ENCODE peak calls at places on chromosomes 6 and 20, in ten cellular contexts. F, K, C, U, L, B, S, N, P and W are unnamed samples.

GRCh38 chr6:55778704-55779103 is 96.7 kb downstream of the BMP5 start:
- DNase-seq in N (no peak), P (no peak), K (no peak), C (no peak), F (no peak), U (peak), S (no peak), B (no peak), L (no peak), W (no peak)

GRCh38 chr6:33205172-33206026 is 944 bp downstream of the HSD17B8 start:
- DNase-seq in L (peak), S (peak), K (peak), B (no peak), U (peak), P (no peak), N (peak), F (no peak), C (no peak), W (peak)

GRCh38 chr6:91428953-91429560 is 842.2 kb upstream of the MAP3K7 start:
- DNase-seq in C (no peak), L (no peak), S (no peak), P (no peak), B (no peak), U (no peak), K (no peak), F (no peak), N (no peak), W (no peak)

GRCh38 chr6:388202-388903 is 3.2 kb upstream of the IRF4 start:
- DNase-seq in K (no peak), F (no peak), L (peak), N (no peak), U (no peak), S (no peak), C (no peak), B (no peak), P (no peak), W (no peak)

GRCh38 chr6:15929685-15930084 is 199.2 kb upstream of the MYLIP start:
- DNase-seq in B (no peak), P (no peak), N (no peak), L (no peak), C (no peak), K (no peak), S (no peak), U (no peak), F (no peak), W (no peak)

GRCh38 chr6:32152414-32153251 is 894 bp upstream of the PRRT1 start:
- DNase-seq in F (no peak), K (no peak), L (peak), P (no peak), N (no peak), C (peak), S (peak), B (no peak), U (no peak), W (no peak)

GRCh38 chr6:68069921-68070709 is 565.0 kb upstream of the ADGRB3 start:
- DNase-seq in F (no peak), B (no peak), S (no peak), K (no peak), L (no peak), P (no peak), C (no peak), U (no peak), N (no peak), W (no peak)

GRCh38 chr6:35400901-35401311 is 51.2 kb upstream of the FANCE start:
- DNase-seq in N (no peak), K (peak), U (no peak), P (no peak), C (no peak), B (peak), S (peak), F (no peak), L (peak), W (no peak)

GRCh38 chr6:131694832-131695426 is 6.3 kb downstream of the OR2A4 start:
- DNase-seq in P (no peak), N (no peak), C (peak), K (peak), S (peak), F (no peak), B (no peak), U (peak), L (peak), W (peak)

GRCh38 chr20:1373614-1374013 is 19.2 kb downstream of the FKBP1A start:
- DNase-seq in L (no peak), K (no peak), N (no peak), S (no peak), U (no peak), F (no peak), P (no peak), B (no peak), C (no peak), W (no peak)

GRCh38 chr20:46512943-46513844 is at the start of gene ZNF334:
- DNase-seq in U (peak), P (no peak), C (peak), K (no peak), S (peak), B (peak), L (peak), N (peak), F (peak), W (peak)

GRCh38 chr6:5906842-5907241 is 99.9 kb downstream of the NRN1 start:
- DNase-seq in L (no peak), K (no peak), S (no peak), P (no peak), F (no peak), N (no peak), C (no peak), U (no peak), B (no peak), W (no peak)

GRCh38 chr20:37972256-37973058 is 60.8 kb downstream of the TTI1 start:
- DNase-seq in B (no peak), P (no peak), C (no peak), S (no peak), N (no peak), U (no peak), F (no peak), L (no peak), K (no peak), W (no peak)

GRCh38 chr6:163147988-163148387 is 266.5 kb upstream of the QKI start:
- DNase-seq in B (no peak), N (no peak), P (no peak), F (no peak), K (no peak), U (no peak), S (no peak), L (no peak), C (no peak), W (no peak)

GRCh38 chr6:13854716-13855250 is 40.4 kb upstream of the MCUR1 start:
- DNase-seq in C (no peak), S (no peak), L (no peak), P (no peak), N (no peak), F (no peak), B (no peak), K (no peak), U (no peak), W (no peak)

GRCh38 chr6:140079328-140079727 is 704.9 kb upstream of the CITED2 start:
- DNase-seq in C (no peak), U (no peak), F (no peak), N (no peak), K (no peak), B (no peak), L (peak), S (peak), P (no peak), W (no peak)

GRCh38 chr6:146913842-146914562 is 290.2 kb upstream of the STXBP5 start:
- DNase-seq in S (peak), C (peak), P (no peak), K (peak), N (peak), L (peak), U (no peak), B (peak), F (peak), W (no peak)

GRCh38 chr6:41422156-41422555 is 86.7 kb downstream of the NCR2 start:
- DNase-seq in K (no peak), L (no peak), F (no peak), B (no peak), N (no peak), S (no peak), C (no peak), P (no peak), U (no peak), W (no peak)

GRCh38 chr6:55405474-55406220 is 78.4 kb downstream of the GFRAL start:
- DNase-seq in N (no peak), P (no peak), S (no peak), C (no peak), F (no peak), U (no peak), L (no peak), K (no peak), B (no peak), W (no peak)

GRCh38 chr6:44342052-44342451 is 398 bp upstream of the SPATS1 start:
- DNase-seq in U (no peak), C (no peak), B (no peak), K (no peak), P (no peak), L (no peak), N (no peak), S (no peak), F (no peak), W (no peak)

GRCh38 chr6:33631971-33632585 is 11.0 kb downstream of the ITPR3 start:
- DNase-seq in P (no peak), L (no peak), S (no peak), B (no peak), N (no peak), C (no peak), K (no peak), U (no peak), F (no peak), W (no peak)

GRCh38 chr6:53986165-53986720 is 125.0 kb upstream of the MLIP start:
- DNase-seq in C (peak), K (peak), N (no peak), P (no peak), U (peak), F (no peak), L (peak), B (no peak), S (peak), W (peak)

GRCh38 chr6:136225496-136225895 is 24.6 kb downstream of the MTFR2 start:
- DNase-seq in N (no peak), C (no peak), L (peak), U (no peak), K (peak), S (peak), P (no peak), B (no peak), F (no peak), W (no peak)

GRCh38 chr6:118709859-118710350 is 58.5 kb upstream of the CEP85L start:
- DNase-seq in U (peak), S (peak), N (no peak), L (peak), B (no peak), F (no peak), C (no peak), P (no peak), K (peak), W (peak)

GRCh38 chr6:128822271-128822670 is 60.7 kb upstream of the LAMA2 start:
- DNase-seq in S (peak), K (no peak), U (no peak), N (no peak), P (no peak), F (no peak), B (no peak), L (peak), C (no peak), W (no peak)

GRCh38 chr6:153038378-153038777 is 35.9 kb upstream of the MTRF1L start:
- DNase-seq in N (no peak), S (peak), B (no peak), K (no peak), C (no peak), U (no peak), P (no peak), F (no peak), L (peak), W (no peak)

GRCh38 chr6:93086351-93086750 is 333.0 kb downstream of the EPHA7 start:
- DNase-seq in B (no peak), F (no peak), K (no peak), C (no peak), U (no peak), L (no peak), P (no peak), N (no peak), S (no peak), W (no peak)

GRCh38 chr6:10800810-10801209 is 37.5 kb downstream of the MAK start:
- DNase-seq in F (no peak), B (no peak), C (no peak), S (peak), N (no peak), U (no peak), P (no peak), K (peak), L (peak), W (no peak)

GRCh38 chr6:107579413-107579812 is 89.5 kb downstream of the SOBP start:
- DNase-seq in C (no peak), F (no peak), P (no peak), S (no peak), B (no peak), L (no peak), U (no peak), K (no peak), N (no peak), W (no peak)

GRCh38 chr20:3783516-3784225 is 2.4 kb upstream of the SPEF1 start:
- DNase-seq in S (no peak), K (no peak), B (no peak), P (no peak), L (no peak), C (no peak), F (no peak), U (no peak), N (no peak), W (no peak)

GRCh38 chr6:143333081-143333480 is 117.4 kb downstream of the ADAT2 start:
- DNase-seq in N (no peak), S (peak), C (no peak), L (no peak), U (no peak), P (no peak), B (no peak), K (peak), F (no peak), W (no peak)

GRCh38 chr6:26152226-26153101 is 65.2 kb downstream of the HFE start:
- DNase-seq in K (peak), L (no peak), N (no peak), S (peak), F (no peak), U (no peak), B (no peak), P (no peak), C (no peak), W (no peak)

DNA sequence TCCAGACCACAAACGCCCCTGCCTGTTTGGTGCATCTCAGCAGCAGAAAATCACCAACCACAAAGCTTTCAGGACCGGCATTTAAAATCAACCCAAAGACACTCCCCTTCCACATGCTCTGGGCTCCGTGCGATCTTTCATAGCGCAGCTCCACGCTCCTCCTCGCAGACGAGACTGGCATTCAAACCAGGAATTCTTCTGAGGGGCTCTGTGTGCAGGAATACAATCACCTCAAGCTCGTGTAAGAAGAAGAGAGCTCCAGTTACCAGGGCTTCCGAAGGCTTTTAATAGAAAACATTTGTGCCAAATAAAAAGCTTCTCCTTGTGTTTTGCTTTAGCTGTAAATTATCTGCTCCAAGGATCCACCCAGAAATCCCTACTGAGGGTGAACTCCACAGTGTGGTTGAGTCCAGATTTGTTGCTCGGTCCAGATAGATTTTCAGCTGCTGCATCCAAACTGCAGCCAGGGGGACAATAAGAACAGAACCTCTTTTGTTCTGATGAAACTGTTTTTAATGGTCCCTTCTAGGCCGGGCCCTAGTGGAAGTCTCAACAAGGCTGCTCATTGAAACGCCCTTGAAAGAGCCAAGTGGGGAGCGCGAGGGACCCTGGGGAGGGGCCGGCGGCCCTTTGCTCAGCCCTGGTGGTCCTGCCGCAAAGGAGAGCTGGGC is 16.4 kb upstream of the BMP7 start:
- DNase-seq in K (no peak), L (no peak), U (no peak), F (no peak), C (no peak), S (no peak), B (no peak), P (no peak), N (no peak), W (no peak)
- TF ChIP-seq CTCF in K (no peak), L (no peak), U (no peak), F (no peak), C (no peak), S (no peak), B (no peak), P (no peak), N (no peak), W (no peak)

GRCh38 chr20:48658198-48658476 is 169.7 kb downstream of the PREX1 start:
- DNase-seq in K (no peak), U (no peak), P (no peak), F (no peak), B (no peak), C (no peak), N (no peak), L (no peak), S (no peak), W (no peak)

GRCh38 chr20:48656120-48656519 is 171.7 kb downstream of the PREX1 start:
- DNase-seq in P (no peak), S (no peak), C (no peak), F (no peak), N (no peak), U (no peak), B (no peak), K (no peak), L (no peak), W (no peak)

GRCh38 chr20:48656661-48657211 is 171.1 kb downstream of the PREX1 start:
- DNase-seq in B (peak), L (no peak), P (no peak), S (no peak), F (no peak), K (peak), C (peak), U (no peak), N (no peak), W (no peak)

GRCh38 chr20:48658505-48658904 is 169.3 kb downstream of the PREX1 start:
- DNase-seq in K (no peak), P (no peak), S (no peak), F (no peak), B (no peak), C (no peak), N (no peak), L (no peak), U (no peak), W (no peak)

GRCh38 chr20:48657426-48658197 is 170.2 kb downstream of the PREX1 start:
- DNase-seq in S (peak), U (peak), K (peak), C (peak), N (peak), P (peak), B (no peak), F (peak), L (peak), W (peak)
- TF ChIP-seq CTCF in S (peak), U (peak), K (peak), C (peak), N (peak), P (peak), B (peak), F (peak), L (peak), W (peak)

GRCh38 chr6:90088009-90088408 is 193.7 kb downstream of the GJA10 start:
- DNase-seq in S (peak), N (no peak), U (no peak), K (no peak), L (peak), F (no peak), B (no peak), P (no peak), C (no peak), W (no peak)

GRCh38 chr6:90082847-90083246 is 188.6 kb downstream of the GJA10 start:
- DNase-seq in F (no peak), U (no peak), C (no peak), B (no peak), P (no peak), L (no peak), K (no peak), S (no peak), N (no peak), W (no peak)

GRCh38 chr6:90087103-90087833 is 193.0 kb downstream of the GJA10 start:
- DNase-seq in P (no peak), K (no peak), L (peak), C (no peak), B (no peak), N (no peak), F (no peak), U (no peak), S (peak), W (no peak)

GRCh38 chr6:90083891-90084290 is 189.6 kb downstream of the GJA10 start:
- DNase-seq in P (no peak), B (no peak), K (no peak), S (no peak), N (no peak), C (no peak), U (peak), L (no peak), F (no peak), W (no peak)

GRCh38 chr6:90086517-90086916 is 192.2 kb downstream of the GJA10 start:
- DNase-seq in L (peak), N (no peak), P (no peak), U (no peak), B (no peak), C (no peak), F (no peak), S (peak), K (peak), W (no peak)
- TF ChIP-seq CTCF in L (no peak), N (no peak), P (no peak), U (no peak), B (no peak), C (no peak), F (no peak), S (no peak), K (no peak), W (no peak)

GRCh38 chr20:22245139-22245538 is 339.2 kb downstream of the FOXA2 start:
- DNase-seq in B (no peak), U (no peak), N (no peak), K (no peak), L (no peak), P (no peak), C (no peak), S (no peak), F (no peak), W (no peak)
- TF ChIP-seq CTCF in B (no peak), U (no peak), N (no peak), K (no peak), L (no peak), P (no peak), C (no peak), S (no peak), F (no peak), W (no peak)